ENCODE peak calls at places on chromosomes 13 and 19, in four cellular contexts. P is heart right ventricle, M is IMR-90, J is H1. E is an unnamed sample.

GRCh38 chr13:27622102-27622820 is 569 bp downstream of the POLR1D start:
- DNase-seq in P (no peak), M (peak; percentile 13), J (no peak), E (no peak)

GRCh38 chr13:75685239-75685697 is 49.1 kb downstream of the LMO7 start:
- DNase-seq in P (no peak), M (peak; percentile 91), J (no peak), E (no peak)

GRCh38 chr13:75850915-75851314 is 214.8 kb downstream of the LMO7 start:
- DNase-seq in P (no peak), M (no peak), J (no peak), E (no peak)

GRCh38 chr13:45356966-45357689 is 16.1 kb upstream of the TPT1 start:
- DNase-seq in P (no peak), M (no peak), J (no peak), E (no peak)

GRCh38 chr13:37914781-37915391 is 45.3 kb upstream of the TRPC4 start:
- DNase-seq in P (no peak), M (peak; percentile 11), J (peak; percentile 53), E (no peak)

GRCh38 chr13:79973533-79973963 is 367.4 kb downstream of the SPRY2 start:
- DNase-seq in P (peak; percentile 22), M (no peak), J (no peak), E (no peak)

GRCh38 chr13:106661236-106661635 is 93.3 kb upstream of the ARGLU1 start:
- DNase-seq in P (no peak), M (no peak), J (no peak), E (no peak)

GRCh38 chr13:78372581-78372980 is 230.8 kb downstream of the POU4F1 start:
- DNase-seq in P (no peak), M (no peak), J (no peak), E (no peak)

GRCh38 chr19:12720851-12721655 is 2.7 kb downstream of the TNPO2 start:
- DNase-seq in P (peak; percentile 34), M (no peak), J (peak; percentile 56), E (no peak)

GRCh38 chr19:1400281-1401137 is 833 bp downstream of the GAMT start:
- DNase-seq in P (peak; percentile 73), M (no peak), J (no peak), E (peak; percentile 78)

GRCh38 chr13:87877477-87877876 is 206.3 kb downstream of the SLITRK5 start:
- DNase-seq in P (no peak), M (no peak), J (no peak), E (no peak)

GRCh38 chr13:112250788-112251445 is 125.2 kb upstream of the SPACA7 start:
- DNase-seq in P (no peak), M (no peak), J (peak; percentile 27), E (no peak)
- H3K36me3 ChIP-seq in P (no peaks in the 10 kb centered on the region), M (no peaks in the 10 kb centered on the region), J (no peaks in the 10 kb centered on the region), E (no peaks in the 10 kb centered on the region)

DNA sequence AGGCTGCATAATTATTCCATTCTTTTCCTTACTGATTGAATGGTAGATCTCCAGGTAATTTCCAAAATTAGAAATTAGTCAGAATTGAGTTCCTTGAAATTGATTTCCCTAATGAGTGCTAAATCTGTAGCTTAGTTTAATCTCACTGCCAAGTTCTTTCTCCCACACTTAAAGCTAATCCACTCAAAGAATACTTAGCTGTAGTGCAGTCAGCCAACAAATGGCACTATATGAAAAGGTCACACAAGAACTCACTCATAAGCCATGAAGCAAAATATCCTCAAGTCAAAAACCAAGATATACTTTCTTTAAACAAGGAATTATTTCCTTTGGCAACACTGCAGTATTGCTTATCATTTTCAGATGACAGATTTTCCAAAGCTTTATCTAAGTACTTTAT is 62.0 kb downstream of the XPO4 start:
- DNase-seq in P (no peak), M (no peak), J (no peak), E (no peak)
- H3K36me3 ChIP-seq in P (no peaks in the 10 kb centered on the region), M (peaks cover 13% of the 10 kb centered on the region), J (no peaks in the 10 kb centered on the region), E (peaks cover 22% of the 10 kb centered on the region)

DNA sequence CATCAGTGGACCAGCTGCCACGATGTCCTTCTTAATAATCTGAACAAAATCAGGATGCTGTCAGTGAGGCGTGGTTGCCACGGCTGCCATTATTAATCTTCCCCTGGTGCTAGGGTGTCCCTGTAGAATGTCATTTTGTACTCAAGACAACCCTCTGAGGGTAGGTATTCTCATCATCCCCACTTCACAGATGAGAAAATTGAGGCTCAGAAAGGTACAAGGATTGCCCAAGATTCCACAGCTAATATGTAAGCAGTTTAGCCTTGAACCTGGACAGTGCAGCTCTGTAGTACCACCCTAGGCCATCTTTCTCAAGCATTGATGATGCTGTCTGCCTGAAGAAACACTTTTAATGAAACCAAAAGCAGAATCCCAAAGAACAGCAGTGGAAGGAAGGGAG is 8.1 kb downstream of the PPP2R1A start:
- DNase-seq in P (no peak), M (no peak), J (no peak), E (no peak)
- H3K36me3 ChIP-seq in P (no peaks in the 10 kb centered on the region), M (peaks cover 62% of the 10 kb centered on the region), J (peaks cover 8% of the 10 kb centered on the region), E (peaks cover 32% of the 10 kb centered on the region)

GRCh38 chr13:48072304-48072703 is 22.6 kb downstream of the MED4 start:
- DNase-seq in P (no peak), M (no peak), J (no peak), E (no peak)
- H3K36me3 ChIP-seq in P (no peaks in the 10 kb centered on the region), M (peaks cover 51% of the 10 kb centered on the region), J (peaks cover 14% of the 10 kb centered on the region), E (peaks cover 61% of the 10 kb centered on the region)

GRCh38 chr19:50047686-50048085 is 21.9 kb downstream of the ZNF473 start:
- DNase-seq in P (no peak), M (peak; percentile 31), J (no peak), E (no peak)

GRCh38 chr19:50044922-50045321 is 19.1 kb downstream of the ZNF473 start:
- DNase-seq in P (no peak), M (no peak), J (no peak), E (no peak)

GRCh38 chr19:50050406-50051223 is 24.8 kb downstream of the ZNF473 start:
- DNase-seq in P (peak; percentile 82), M (peak; percentile 79), J (peak; percentile 63), E (peak; percentile 31)

GRCh38 chr19:50043967-50044366 is 18.2 kb downstream of the ZNF473 start:
- DNase-seq in P (no peak), M (no peak), J (no peak), E (no peak)

DNA sequence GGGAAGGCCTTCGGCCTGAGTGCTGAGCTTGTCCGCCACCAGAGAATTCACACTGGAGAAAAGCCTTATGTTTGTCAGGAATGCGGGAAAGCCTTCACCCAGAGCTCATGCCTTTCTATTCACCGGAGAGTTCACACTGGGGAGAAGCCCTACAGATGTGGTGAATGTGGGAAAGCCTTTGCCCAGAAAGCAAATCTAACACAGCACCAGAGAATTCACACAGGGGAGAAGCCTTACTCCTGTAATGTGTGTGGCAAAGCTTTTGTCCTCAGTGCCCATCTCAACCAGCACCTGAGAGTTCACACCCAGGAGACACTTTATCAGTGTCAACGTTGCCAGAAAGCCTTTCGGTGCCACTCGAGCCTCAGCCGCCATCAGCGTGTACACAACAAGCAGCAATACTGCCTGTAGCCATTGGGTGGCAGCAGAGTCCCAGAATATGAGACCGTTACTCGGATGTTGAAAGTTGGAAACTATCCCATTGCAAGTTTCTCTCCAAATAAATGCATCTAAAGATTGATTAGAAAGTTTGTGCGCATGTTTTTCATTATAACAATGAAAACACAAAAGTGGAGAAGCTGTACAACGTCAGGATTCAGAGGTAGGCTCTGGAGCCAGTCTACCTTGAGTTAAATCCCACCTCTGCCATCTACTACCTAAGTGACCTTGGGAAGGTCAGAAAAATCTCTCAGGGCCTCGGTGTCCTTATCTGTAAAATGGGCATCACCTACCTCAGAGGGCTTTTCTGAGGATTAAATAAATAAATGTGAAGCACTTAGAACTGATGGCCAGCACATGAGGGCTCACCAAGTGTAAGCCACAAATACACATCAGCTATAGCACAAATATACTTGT is 21.1 kb downstream of the ZNF473 start:
- DNase-seq in P (peak; percentile 45), M (peak; percentile 18), J (peak; percentile 84), E (no peak)
- H3K36me3 ChIP-seq in P (peaks cover 6% of the 10 kb centered on the region), M (peaks cover 50% of the 10 kb centered on the region), J (peaks cover 34% of the 10 kb centered on the region), E (peaks cover 48% of the 10 kb centered on the region)

DNA sequence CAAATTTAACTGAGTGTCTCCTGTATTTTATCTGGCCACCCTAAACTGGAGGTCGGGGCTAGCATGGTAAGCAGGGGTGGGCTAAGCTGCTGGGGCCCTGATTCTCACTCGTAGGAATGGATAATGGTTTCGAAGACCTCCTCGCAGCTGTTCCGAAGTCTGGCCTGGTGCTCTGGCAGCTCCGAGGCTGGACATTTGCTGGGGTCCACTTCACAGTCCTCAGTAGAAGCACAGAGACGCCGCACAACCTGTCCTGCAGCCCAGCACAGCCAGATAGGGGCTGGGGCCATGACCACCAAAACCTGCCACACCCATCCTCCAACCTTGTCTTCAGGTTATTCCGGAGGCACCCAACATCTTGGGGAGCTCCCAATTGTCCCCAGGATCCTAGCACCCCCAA is 6.2 kb upstream of the WIZ start:
- DNase-seq in P (no peak), M (no peak), J (no peak), E (no peak)
- H3K36me3 ChIP-seq in P (no peaks in the 10 kb centered on the region), M (no peaks in the 10 kb centered on the region), J (no peaks in the 10 kb centered on the region), E (no peaks in the 10 kb centered on the region)

DNA sequence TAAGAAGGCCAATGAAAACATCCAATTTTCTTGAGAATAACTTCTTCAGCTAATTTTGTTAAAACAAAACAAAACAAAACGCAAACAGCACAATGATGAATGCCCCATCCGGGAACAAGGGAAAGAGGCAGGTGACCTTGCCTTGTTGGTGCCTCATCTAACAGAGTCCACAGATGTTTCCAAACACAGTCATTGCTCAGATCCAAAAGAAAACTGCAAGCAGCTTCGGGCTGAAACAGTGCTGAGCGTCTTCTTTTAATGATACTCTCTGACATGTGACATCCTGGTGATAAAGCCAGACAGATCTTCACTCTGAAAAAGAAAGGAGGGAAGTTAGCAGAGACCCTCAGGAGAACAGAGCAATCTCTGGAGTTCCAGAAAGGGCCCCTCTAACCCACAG is 30.4 kb downstream of the IRS2 start:
- DNase-seq in P (no peak), M (no peak), J (no peak), E (no peak)
- H3K36me3 ChIP-seq in P (no peaks in the 10 kb centered on the region), M (peaks cover 6% of the 10 kb centered on the region), J (no peaks in the 10 kb centered on the region), E (peaks cover 47% of the 10 kb centered on the region)

GRCh38 chr19:48247212-48247611 is 8.5 kb downstream of the CARD8 start:
- DNase-seq in P (no peak), M (no peak), J (no peak), E (no peak)
- H3K36me3 ChIP-seq in P (no peaks in the 10 kb centered on the region), M (peaks cover 11% of the 10 kb centered on the region), J (no peaks in the 10 kb centered on the region), E (peaks cover 2% of the 10 kb centered on the region)

E was measured in ascending aorta.